ENCODE peak calls at places on chromosomes 2 and 18, in five cellular contexts. C is Peyer's patch, R is HepG2, B is choroid plexus epithelial cell, E is stomach. L is an unnamed sample.

GRCh38 chr2:112318515-112318914 is 43.1 kb downstream of the ZC3H6 start:
- DNase-seq in B (no peak), E (no peak), C (no peak), R (peak), L (no peak)

GRCh38 chr2:231605607-231606091 is 13.0 kb downstream of the TEX44 start:
- DNase-seq in B (no peak), R (no peak), C (no peak), E (no peak), L (no peak)

GRCh38 chr2:101873543-101873942 is 118.2 kb upstream of the IL1R2 start:
- DNase-seq in B (peak), E (no peak), C (no peak), R (peak), L (no peak)

GRCh38 chr18:36758001-36758400 is 70.8 kb downstream of the TPGS2 start:
- DNase-seq in C (no peak), E (no peak), R (no peak), B (no peak), L (no peak)

GRCh38 chr18:35159782-35160181 is 81.1 kb upstream of the ZNF397 start:
- DNase-seq in R (no peak), C (no peak), B (no peak), E (no peak), L (no peak)

GRCh38 chr2:41572154-41572553 is 475.7 kb upstream of the PKDCC start:
- DNase-seq in E (no peak), B (no peak), R (no peak), C (no peak), L (no peak)

GRCh38 chr2:201353116-201353515 is 4.0 kb downstream of the FLACC1 start:
- DNase-seq in R (no peak), C (no peak), B (no peak), E (no peak), L (peak)

GRCh38 chr2:69292326-69292725 is 94.7 kb downstream of the GFPT1 start:
- DNase-seq in R (no peak), C (no peak), E (no peak), B (no peak), L (no peak)

GRCh38 chr18:79405781-79406575 is 10.2 kb downstream of the NFATC1 start:
- DNase-seq in B (no peak), R (no peak), E (peak), C (peak), L (no peak)

GRCh38 chr2:18855027-18855426 is 265.7 kb upstream of the NT5C1B start:
- DNase-seq in B (peak), R (peak), C (no peak), E (no peak), L (no peak)

GRCh38 chr2:211957799-211958198 is 580.8 kb downstream of the ERBB4 start:
- DNase-seq in R (no peak), B (no peak), E (no peak), C (no peak), L (no peak)

GRCh38 chr2:211955648-211956047 is 583.0 kb downstream of the ERBB4 start:
- DNase-seq in C (no peak), E (no peak), R (no peak), B (no peak), L (no peak)
- H3K4me3 ChIP-seq in C (no peak), E (no peak), R (no peak), B (no peak), L (no peak)

DNA sequence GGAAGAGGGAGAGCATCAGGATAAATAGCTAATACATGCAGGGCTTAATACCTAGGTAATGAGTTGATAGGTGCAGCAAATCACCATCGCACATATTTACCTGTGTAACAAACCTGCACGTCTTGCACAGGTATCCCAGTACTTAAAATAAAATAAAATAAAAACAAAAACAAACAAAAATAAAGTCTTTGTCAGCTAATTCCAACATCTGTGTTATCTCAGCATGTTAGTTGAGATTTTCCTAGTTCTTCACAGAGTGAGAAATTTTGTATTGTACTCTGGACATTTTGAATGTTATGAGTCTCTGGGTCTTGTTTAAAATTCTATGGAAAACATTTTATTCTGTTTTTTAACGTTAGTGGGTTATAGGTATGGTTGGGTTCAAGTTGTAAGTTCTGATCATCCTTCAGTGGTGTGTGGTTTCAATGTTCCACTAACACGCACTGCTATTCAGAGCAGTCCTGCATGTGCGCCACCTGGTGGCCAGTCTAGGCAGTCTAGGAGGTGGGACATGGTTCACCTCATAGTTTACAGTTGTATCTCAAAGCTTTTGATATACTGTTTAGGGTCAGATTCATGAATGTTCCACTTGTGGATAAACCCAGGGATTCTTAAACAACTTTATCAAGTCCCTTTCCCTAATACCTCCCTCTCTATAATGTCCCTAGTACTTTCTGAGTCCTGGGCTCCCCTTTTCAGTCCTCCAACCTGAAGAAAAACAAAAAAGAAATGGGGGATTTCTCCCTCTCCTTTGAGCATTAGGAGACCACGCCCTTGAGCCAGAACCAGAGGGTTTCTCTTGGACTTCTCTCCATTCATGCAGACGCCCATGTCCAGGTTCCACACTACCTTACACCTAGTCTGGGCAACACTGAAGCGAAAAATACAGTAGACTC is 213.4 kb upstream of the GATA6 start:
- DNase-seq in C (peak), B (peak), R (peak), E (peak), L (peak)
- TF ChIP-seq CTCF in C (peak), B (peak), R (peak), E (no peak), L (peak)

GRCh38 chr2:104863585-104864279 is 9.8 kb downstream of the POU3F3 start:
- DNase-seq in E (no peak), B (no peak), R (no peak), C (no peak), L (no peak)
- H3K4me3 ChIP-seq in E (no peak), B (no peak), R (no peak), C (no peak), L (no peak)

GRCh38 chr2:188512456-188512855 is 220.8 kb downstream of the GULP1 start:
- DNase-seq in C (no peak), B (peak), E (no peak), R (peak), L (peak)
- TF ChIP-seq CTCF in C (peak), B (peak), E (no peak), R (peak), L (peak)

L was measured in fibroblast of the aortic adventitia.